ENCODE peak calls at places on chromosomes 4 and X, in seven cellular contexts. P is left lung, Y is neural progenitor cell, N is left ventricle myocardium inferior, D is upper lobe of left lung, U is heart right ventricle, R is upper lobe of right lung. O is an unnamed sample. For H3K9me3, the result is how much of the 10 kb centered on the place peaks cover.

GRCh38 chr4:80184791-80185756 is 12.2 kb upstream of the PRDM8 start:
- DNase-seq in P (peak), Y (peak), U (no peak), D (peak), N (no peak), R (no peak), O (no peak)

GRCh38 chrX:22538581-22538980 is 265.9 kb downstream of the CBLL2 start:
- DNase-seq in P (no peak), D (no peak), U (no peak), N (no peak), Y (no peak), R (no peak), O (no peak)

GRCh38 chrX:155632424-155633100 is 19.8 kb upstream of the TMLHE start:
- DNase-seq in Y (no peak), R (no peak), D (no peak), P (no peak), N (no peak), U (no peak), O (no peak)

GRCh38 chrX:77442728-77443127 is 4.5 kb upstream of the FGF16 start:
- DNase-seq in N (no peak), U (no peak), Y (no peak), D (no peak), P (no peak), R (no peak), O (no peak)

GRCh38 chrX:151745651-151746050 is 11.1 kb downstream of the CNGA2 start:
- DNase-seq in U (no peak), D (no peak), R (no peak), Y (no peak), P (no peak), N (no peak), O (no peak)

GRCh38 chr4:129994715-129995114 is 898.8 kb downstream of the C4orf33 start:
- DNase-seq in U (no peak), Y (no peak), P (no peak), D (no peak), N (no peak), R (no peak), O (no peak)

GRCh38 chrX:106203315-106203714 is 35.2 kb downstream of the PWWP3B start:
- DNase-seq in N (no peak), P (no peak), Y (no peak), R (no peak), D (no peak), U (no peak), O (no peak)

GRCh38 chrX:23900220-23900797 is 7.4 kb downstream of the APOO start:
- DNase-seq in N (no peak), U (no peak), D (no peak), Y (no peak), P (no peak), R (no peak), O (no peak)

GRCh38 chrX:139932901-139933796 is at the start of gene ATP11C:
- DNase-seq in U (peak), D (peak), N (peak), R (peak), P (peak), Y (peak), O (peak)

DNA sequence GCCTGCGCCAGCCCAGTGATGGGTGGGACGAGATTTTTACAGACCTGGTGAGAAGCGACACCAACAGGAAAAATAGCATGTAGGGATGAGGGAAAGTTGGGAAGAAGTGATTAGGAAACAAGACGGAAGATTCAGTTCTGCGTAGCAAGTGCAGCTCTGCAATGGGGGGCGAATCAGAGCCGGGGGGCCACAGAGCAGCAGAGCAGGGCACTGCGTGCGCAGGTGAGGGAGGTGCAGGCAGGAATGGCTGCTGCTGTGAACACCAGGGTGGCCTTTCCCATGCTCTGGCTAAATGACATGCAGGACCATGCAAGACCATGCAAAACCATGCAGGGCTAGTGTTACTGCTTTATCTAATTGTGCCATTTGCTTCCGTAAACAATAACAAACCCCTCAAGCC is 442.7 kb upstream of the FRG1 start:
- DNase-seq in D (peak), Y (no peak), U (no peak), R (no peak), P (no peak), N (no peak), O (no peak)
- H3K9me3 ChIP-seq in D (under half), Y (under half), U (under half), R (under half), P (under half), N (under half), O (under half)

GRCh38 chr4:1403177-1403583 is 3.1 kb downstream of the NKX1-1 start:
- DNase-seq in Y (no peak), P (peak), D (peak), N (no peak), R (peak), U (no peak), O (no peak)
- H3K4me3 ChIP-seq in Y (no peak), P (no peak), D (no peak), N (no peak), R (no peak), U (no peak), O (no peak)

GRCh38 chrX:67651437-67652142 is 107.8 kb downstream of the AR start:
- DNase-seq in D (no peak), N (no peak), R (no peak), P (no peak), Y (no peak), U (no peak), O (no peak)

GRCh38 chrX:67652581-67652980 is 108.8 kb downstream of the AR start:
- DNase-seq in N (no peak), Y (no peak), D (no peak), R (no peak), U (no peak), P (no peak), O (no peak)

GRCh38 chrX:67654301-67654700 is 110.5 kb downstream of the AR start:
- DNase-seq in Y (no peak), D (no peak), N (no peak), R (no peak), U (no peak), P (no peak), O (no peak)

GRCh38 chrX:67648361-67648760 is 104.5 kb downstream of the AR start:
- DNase-seq in Y (no peak), D (no peak), P (no peak), N (no peak), R (no peak), U (peak), O (no peak)
- H3K9me3 ChIP-seq in Y (under half), D (under half), P (under half), N (under half), R (under half), U (under half), O (under half)

GRCh38 chr4:40626183-40626990 is 3.3 kb downstream of the RBM47 start:
- DNase-seq in P (no peak), R (no peak), Y (peak), N (no peak), D (no peak), U (no peak), O (peak)
- H3K4me3 ChIP-seq in P (peak), R (peak), Y (peak), N (peak), D (peak), U (no peak), O (no peak)

GRCh38 chrX:65702956-65703355 is 35.5 kb downstream of the MSN start:
- DNase-seq in Y (no peak), U (no peak), D (no peak), N (no peak), P (no peak), R (no peak), O (no peak)
- H3K9me3 ChIP-seq in Y (under half), U (under half), D (under half), N (under half), P (under half), R (under half), O (under half)

DNA sequence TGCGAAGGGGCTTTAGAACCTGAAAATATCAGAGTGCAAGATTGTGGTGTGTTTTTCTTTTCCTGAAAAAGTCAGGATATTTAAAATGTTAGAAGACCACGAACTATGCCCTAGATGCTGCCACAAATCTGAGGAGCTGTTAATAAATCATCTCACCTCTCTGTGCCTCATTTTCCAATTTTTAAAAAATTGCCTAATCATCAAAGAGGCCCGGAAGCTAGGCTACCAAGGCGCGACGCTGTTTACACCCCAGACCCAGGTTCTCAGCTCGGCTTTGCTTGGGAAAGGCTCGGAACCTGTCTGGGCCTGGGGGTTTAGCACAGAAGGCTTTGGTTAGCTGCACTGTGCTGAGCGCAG is 409.6 kb downstream of the BCOR start:
- DNase-seq in Y (no peak), P (no peak), U (no peak), N (no peak), R (no peak), D (no peak), O (no peak)
- H3K4me3 ChIP-seq in Y (peak), P (no peak), U (no peak), N (peak), R (peak), D (peak), O (peak)

GRCh38 chrX:62928906-62929305 is 422.2 kb downstream of the SPIN4 start:
- DNase-seq in D (peak), R (no peak), P (no peak), N (no peak), U (no peak), Y (no peak), O (no peak)

GRCh38 chrX:62931625-62932024 is 419.5 kb downstream of the SPIN4 start:
- DNase-seq in U (no peak), N (no peak), Y (no peak), R (no peak), P (no peak), D (no peak), O (no peak)
- H3K9me3 ChIP-seq in U (under half), N (under half), Y (half or more), R (under half), P (under half), D (under half), O (under half)